ENCODE peak calls at places on chromosomes 11 and 22, in nine cellular contexts. One of them, this sample, is unnamed.

GRCh38 chr11:65968600-65969482 is 7.3 kb downstream of the SART1 start:
- DNase-seq in lower lobe of right lung: peak; percentile 66
- DNase-seq in esophagus muscularis mucosa: no peak
- DNase-seq in spleen: no peak
- DNase-seq in heart left ventricle: no peak
- DNase-seq in colonic mucosa: no peak
- DNase-seq in tibial artery: no peak
- DNase-seq in pancreas: no peak
- DNase-seq in A549: no peak
- DNase-seq in this sample: no peak

GRCh38 chr22:48417143-48418070 is 1410.3 kb downstream of the BRD1 start:
- DNase-seq in pancreas: no peak
- DNase-seq in heart left ventricle: no peak
- DNase-seq in A549: no peak
- DNase-seq in tibial artery: no peak
- DNase-seq in lower lobe of right lung: no peak
- DNase-seq in colonic mucosa: no peak
- DNase-seq in esophagus muscularis mucosa: no peak
- DNase-seq in spleen: peak; percentile 38
- DNase-seq in this sample: no peak

GRCh38 chr11:128886401-128887119 is 4.6 kb upstream of the KCNJ5 start:
- DNase-seq in esophagus muscularis mucosa: no peak
- DNase-seq in heart left ventricle: no peak
- DNase-seq in tibial artery: no peak
- DNase-seq in spleen: no peak
- DNase-seq in pancreas: peak; percentile 75
- DNase-seq in lower lobe of right lung: no peak
- DNase-seq in colonic mucosa: peak; percentile 32
- DNase-seq in A549: no peak
- DNase-seq in this sample: no peak

GRCh38 chr11:59174664-59175033 is 2.7 kb downstream of the DTX4 start:
- DNase-seq in spleen: no peak
- DNase-seq in esophagus muscularis mucosa: no peak
- DNase-seq in tibial artery: no peak
- DNase-seq in lower lobe of right lung: no peak
- DNase-seq in A549: no peak
- DNase-seq in pancreas: no peak
- DNase-seq in heart left ventricle: no peak
- DNase-seq in colonic mucosa: peak; percentile 77
- DNase-seq in this sample: no peak

GRCh38 chr11:75440960-75441803 is 8.2 kb upstream of the KLHL35 start:
- DNase-seq in esophagus muscularis mucosa: no peak
- DNase-seq in spleen: no peak
- DNase-seq in lower lobe of right lung: no peak
- DNase-seq in A549: no peak
- DNase-seq in heart left ventricle: no peak
- DNase-seq in colonic mucosa: no peak
- DNase-seq in tibial artery: no peak
- DNase-seq in pancreas: no peak
- DNase-seq in this sample: no peak

GRCh38 chr11:72812968-72813739 is 1.1 kb upstream of the ATG16L2 start:
- DNase-seq in esophagus muscularis mucosa: no peak
- DNase-seq in heart left ventricle: no peak
- DNase-seq in colonic mucosa: peak; percentile 79
- DNase-seq in A549: peak; percentile 91
- DNase-seq in tibial artery: peak; percentile 76
- DNase-seq in lower lobe of right lung: peak; percentile 76
- DNase-seq in pancreas: no peak
- DNase-seq in spleen: peak; percentile 85
- DNase-seq in this sample: peak; percentile 52

GRCh38 chr11:31656051-31656450 is 146.5 kb downstream of the ELP4 start:
- DNase-seq in esophagus muscularis mucosa: no peak
- DNase-seq in colonic mucosa: no peak
- DNase-seq in heart left ventricle: no peak
- DNase-seq in pancreas: no peak
- DNase-seq in lower lobe of right lung: no peak
- DNase-seq in tibial artery: no peak
- DNase-seq in spleen: no peak
- DNase-seq in A549: no peak
- DNase-seq in this sample: no peak

GRCh38 chr22:44947029-44947428 is 62.8 kb downstream of the PHF21B start:
- DNase-seq in esophagus muscularis mucosa: no peak
- DNase-seq in spleen: no peak
- DNase-seq in tibial artery: no peak
- DNase-seq in lower lobe of right lung: no peak
- DNase-seq in colonic mucosa: no peak
- DNase-seq in A549: no peak
- DNase-seq in pancreas: no peak
- DNase-seq in heart left ventricle: no peak
- DNase-seq in this sample: no peak

GRCh38 chr11:32113200-32113599 is 22.3 kb downstream of the RCN1 start:
- DNase-seq in tibial artery: no peak
- DNase-seq in lower lobe of right lung: no peak
- DNase-seq in heart left ventricle: no peak
- DNase-seq in esophagus muscularis mucosa: peak; percentile 60
- DNase-seq in spleen: no peak
- DNase-seq in A549: no peak
- DNase-seq in pancreas: no peak
- DNase-seq in colonic mucosa: no peak
- DNase-seq in this sample: no peak

DNA sequence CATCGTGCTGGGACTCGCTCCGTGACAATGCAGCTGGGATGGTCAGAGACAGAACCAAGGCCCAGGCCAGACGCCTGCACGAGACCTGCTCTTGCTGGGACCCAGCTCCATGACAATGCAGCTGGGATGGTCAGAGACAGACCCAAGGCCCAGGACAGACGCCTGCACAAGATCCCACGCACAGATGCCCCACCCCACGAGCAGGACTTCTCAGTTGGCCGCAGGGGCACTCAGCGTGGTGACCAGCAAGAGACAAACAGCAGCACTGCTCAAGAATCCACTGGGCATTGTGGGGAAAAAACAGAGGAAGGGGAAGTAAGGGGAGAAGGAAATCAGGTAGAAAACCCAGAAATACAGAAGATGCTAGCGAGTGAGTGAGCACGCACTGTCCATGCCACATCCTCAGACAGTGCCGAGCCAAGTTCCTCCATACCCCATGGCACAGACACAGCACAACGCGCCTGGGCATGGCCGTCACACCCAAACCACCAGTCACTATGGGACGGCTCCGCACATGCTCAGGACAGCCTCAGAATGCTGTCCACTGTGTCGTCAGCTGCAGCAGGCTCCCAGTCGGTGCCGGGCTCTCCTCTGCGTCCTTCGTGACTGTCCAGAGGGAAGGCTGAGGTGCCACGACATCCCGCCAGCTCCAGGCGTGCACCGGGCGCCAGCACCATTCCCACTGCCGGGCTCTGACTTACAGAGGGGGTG is 44.5 kb downstream of the BRD1 start:
- DNase-seq in heart left ventricle: no peak
- DNase-seq in spleen: no peak
- DNase-seq in colonic mucosa: no peak
- DNase-seq in A549: no peak
- DNase-seq in esophagus muscularis mucosa: no peak
- DNase-seq in pancreas: no peak
- DNase-seq in lower lobe of right lung: peak; percentile 35
- DNase-seq in tibial artery: no peak
- DNase-seq in this sample: peak; percentile 7
- H3K4me1 ChIP-seq in heart left ventricle: peaks cover 32% of the 10 kb centered on the region
- H3K4me1 ChIP-seq in spleen: peaks cover 34% of the 10 kb centered on the region
- H3K4me1 ChIP-seq in colonic mucosa: no peaks in the 10 kb centered on the region
- H3K4me1 ChIP-seq in A549: no peaks in the 10 kb centered on the region
- H3K4me1 ChIP-seq in esophagus muscularis mucosa: peaks cover 60% of the 10 kb centered on the region
- H3K4me1 ChIP-seq in pancreas: no peaks in the 10 kb centered on the region
- H3K4me1 ChIP-seq in lower lobe of right lung: peaks cover 30% of the 10 kb centered on the region
- H3K4me1 ChIP-seq in tibial artery: peaks cover 4% of the 10 kb centered on the region
- H3K4me1 ChIP-seq in this sample: peaks cover 64% of the 10 kb centered on the region

GRCh38 chr11:69368119-69368880 is 74.3 kb downstream of the MYEOV start:
- DNase-seq in lower lobe of right lung: no peak
- DNase-seq in A549: no peak
- DNase-seq in spleen: peak; percentile 54
- DNase-seq in colonic mucosa: peak; percentile 11
- DNase-seq in esophagus muscularis mucosa: peak; percentile 66
- DNase-seq in tibial artery: no peak
- DNase-seq in pancreas: peak; percentile 3
- DNase-seq in heart left ventricle: no peak
- DNase-seq in this sample: no peak
- H3K4me3 ChIP-seq in lower lobe of right lung: no peak overlapping the region
- H3K4me3 ChIP-seq in A549: no peak overlapping the region
- H3K4me3 ChIP-seq in spleen: no peak overlapping the region
- H3K4me3 ChIP-seq in colonic mucosa: no peak overlapping the region
- H3K4me3 ChIP-seq in esophagus muscularis mucosa: no peak overlapping the region
- H3K4me3 ChIP-seq in tibial artery: no peak overlapping the region
- H3K4me3 ChIP-seq in pancreas: no peak overlapping the region
- H3K4me3 ChIP-seq in heart left ventricle: no peak overlapping the region
- H3K4me3 ChIP-seq in this sample: no peak overlapping the region

GRCh38 chr11:15114501-15115475 is at the start of gene INSC:
- DNase-seq in colonic mucosa: no peak
- DNase-seq in heart left ventricle: no peak
- DNase-seq in esophagus muscularis mucosa: peak; percentile 72
- DNase-seq in A549: no peak
- DNase-seq in lower lobe of right lung: no peak
- DNase-seq in pancreas: no peak
- DNase-seq in spleen: no peak
- DNase-seq in tibial artery: no peak
- DNase-seq in this sample: peak; percentile 18
- TF ChIP-seq CTCF in colonic mucosa: no peak
- TF ChIP-seq CTCF in heart left ventricle: no peak
- TF ChIP-seq CTCF in esophagus muscularis mucosa: no peak
- TF ChIP-seq CTCF in A549: no peak
- TF ChIP-seq CTCF in lower lobe of right lung: no peak
- TF ChIP-seq CTCF in pancreas: no peak
- TF ChIP-seq CTCF in spleen: no peak
- TF ChIP-seq CTCF in tibial artery: no peak
- TF ChIP-seq CTCF in this sample: no peak

GRCh38 chr22:38221407-38221806 is 19.6 kb downstream of the MAFF start:
- DNase-seq in tibial artery: no peak
- DNase-seq in esophagus muscularis mucosa: no peak
- DNase-seq in A549: no peak
- DNase-seq in spleen: no peak
- DNase-seq in colonic mucosa: no peak
- DNase-seq in lower lobe of right lung: no peak
- DNase-seq in pancreas: no peak
- DNase-seq in heart left ventricle: no peak
- DNase-seq in this sample: no peak

GRCh38 chr22:38220653-38221386 is 19.0 kb downstream of the MAFF start:
- DNase-seq in spleen: no peak
- DNase-seq in tibial artery: no peak
- DNase-seq in colonic mucosa: no peak
- DNase-seq in pancreas: no peak
- DNase-seq in heart left ventricle: no peak
- DNase-seq in esophagus muscularis mucosa: no peak
- DNase-seq in lower lobe of right lung: no peak
- DNase-seq in A549: no peak
- DNase-seq in this sample: no peak

GRCh38 chr22:38220163-38220562 is 18.4 kb downstream of the MAFF start:
- DNase-seq in colonic mucosa: no peak
- DNase-seq in lower lobe of right lung: no peak
- DNase-seq in pancreas: no peak
- DNase-seq in esophagus muscularis mucosa: no peak
- DNase-seq in spleen: no peak
- DNase-seq in tibial artery: no peak
- DNase-seq in A549: no peak
- DNase-seq in heart left ventricle: no peak
- DNase-seq in this sample: no peak

GRCh38 chr22:38219644-38220043 is 17.9 kb downstream of the MAFF start:
- DNase-seq in tibial artery: no peak
- DNase-seq in A549: no peak
- DNase-seq in pancreas: no peak
- DNase-seq in spleen: no peak
- DNase-seq in heart left ventricle: no peak
- DNase-seq in esophagus muscularis mucosa: no peak
- DNase-seq in lower lobe of right lung: no peak
- DNase-seq in colonic mucosa: no peak
- DNase-seq in this sample: no peak

GRCh38 chr22:38218661-38219331 is 17.0 kb downstream of the MAFF start:
- DNase-seq in heart left ventricle: peak; percentile 83
- DNase-seq in esophagus muscularis mucosa: no peak
- DNase-seq in colonic mucosa: peak; percentile 85
- DNase-seq in lower lobe of right lung: peak; percentile 88
- DNase-seq in spleen: no peak
- DNase-seq in pancreas: peak; percentile 85
- DNase-seq in tibial artery: peak; percentile 77
- DNase-seq in A549: peak; percentile 59
- DNase-seq in this sample: peak; percentile 70
- H3K4me1 ChIP-seq in heart left ventricle: peaks cover 19% of the 10 kb centered on the region
- H3K4me1 ChIP-seq in esophagus muscularis mucosa: peaks cover 45% of the 10 kb centered on the region
- H3K4me1 ChIP-seq in colonic mucosa: peaks cover 16% of the 10 kb centered on the region
- H3K4me1 ChIP-seq in lower lobe of right lung: peaks cover 56% of the 10 kb centered on the region
- H3K4me1 ChIP-seq in spleen: peaks cover 36% of the 10 kb centered on the region
- H3K4me1 ChIP-seq in pancreas: no peaks in the 10 kb centered on the region
- H3K4me1 ChIP-seq in tibial artery: peaks cover 68% of the 10 kb centered on the region
- H3K4me1 ChIP-seq in A549: peaks cover 62% of the 10 kb centered on the region
- H3K4me1 ChIP-seq in this sample: peaks cover 60% of the 10 kb centered on the region

GRCh38 chr11:68441466-68442230 is 18.9 kb upstream of the PPP6R3 start:
- DNase-seq in colonic mucosa: no peak
- DNase-seq in A549: no peak
- DNase-seq in spleen: no peak
- DNase-seq in lower lobe of right lung: no peak
- DNase-seq in pancreas: no peak
- DNase-seq in esophagus muscularis mucosa: no peak
- DNase-seq in tibial artery: no peak
- DNase-seq in heart left ventricle: no peak
- DNase-seq in this sample: no peak

GRCh38 chr11:68437927-68438657 is 22.5 kb upstream of the PPP6R3 start:
- DNase-seq in colonic mucosa: no peak
- DNase-seq in tibial artery: no peak
- DNase-seq in spleen: no peak
- DNase-seq in lower lobe of right lung: no peak
- DNase-seq in heart left ventricle: no peak
- DNase-seq in pancreas: no peak
- DNase-seq in A549: no peak
- DNase-seq in esophagus muscularis mucosa: no peak
- DNase-seq in this sample: no peak

GRCh38 chr11:68438658-68439259 is 21.8 kb upstream of the PPP6R3 start:
- DNase-seq in pancreas: no peak
- DNase-seq in heart left ventricle: no peak
- DNase-seq in lower lobe of right lung: no peak
- DNase-seq in A549: no peak
- DNase-seq in colonic mucosa: no peak
- DNase-seq in tibial artery: no peak
- DNase-seq in esophagus muscularis mucosa: no peak
- DNase-seq in spleen: no peak
- DNase-seq in this sample: no peak

GRCh38 chr11:68439355-68440065 is 21.0 kb upstream of the PPP6R3 start:
- DNase-seq in tibial artery: no peak
- DNase-seq in A549: no peak
- DNase-seq in colonic mucosa: no peak
- DNase-seq in pancreas: no peak
- DNase-seq in spleen: no peak
- DNase-seq in lower lobe of right lung: no peak
- DNase-seq in heart left ventricle: no peak
- DNase-seq in esophagus muscularis mucosa: no peak
- DNase-seq in this sample: no peak

GRCh38 chr11:68440254-68440653 is 20.3 kb upstream of the PPP6R3 start:
- DNase-seq in lower lobe of right lung: no peak
- DNase-seq in heart left ventricle: no peak
- DNase-seq in colonic mucosa: no peak
- DNase-seq in pancreas: no peak
- DNase-seq in A549: no peak
- DNase-seq in spleen: no peak
- DNase-seq in tibial artery: no peak
- DNase-seq in esophagus muscularis mucosa: no peak
- DNase-seq in this sample: no peak
- H3K4me3 ChIP-seq in lower lobe of right lung: no peak overlapping the region
- H3K4me3 ChIP-seq in heart left ventricle: no peak overlapping the region
- H3K4me3 ChIP-seq in colonic mucosa: no peak overlapping the region
- H3K4me3 ChIP-seq in pancreas: no peak overlapping the region
- H3K4me3 ChIP-seq in A549: no peak overlapping the region
- H3K4me3 ChIP-seq in spleen: no peak overlapping the region
- H3K4me3 ChIP-seq in tibial artery: no peak overlapping the region
- H3K4me3 ChIP-seq in esophagus muscularis mucosa: no peak overlapping the region
- H3K4me3 ChIP-seq in this sample: no peak overlapping the region